ENCODE peak calls at places on chromosomes 11 and 22, in five cellular contexts. V, W, R, S and M are unnamed samples.

GRCh38 chr11:9850224-9850895 is 186.5 kb downstream of the SWAP70 start:
- DNase-seq in V (no peak), W (no peak), R (peak), S (no peak), M (no peak)

GRCh38 chr22:25546751-25547150 is 17.7 kb upstream of the GRK3 start:
- DNase-seq in V (no peak), W (no peak), R (no peak), S (no peak), M (no peak)

GRCh38 chr11:106986261-106986660 is 32.0 kb downstream of the GUCY1A2 start:
- DNase-seq in V (no peak), W (no peak), R (no peak), S (no peak), M (no peak)

GRCh38 chr11:69892986-69893555 is 73.9 kb upstream of the FGF3 start:
- DNase-seq in V (no peak), W (no peak), R (no peak), S (no peak), M (no peak)

GRCh38 chr11:116415095-116415494 is 357.7 kb downstream of the BUD13 start:
- DNase-seq in V (no peak), W (peak), R (no peak), S (no peak), M (no peak)

GRCh38 chr11:44923080-44923479 is 27.6 kb downstream of the TP53I11 start:
- DNase-seq in V (no peak), W (no peak), R (no peak), S (no peak), M (no peak)

GRCh38 chr11:127042445-127042844 is 41.9 kb upstream of the KIRREL3 start:
- DNase-seq in V (no peak), W (no peak), R (no peak), S (no peak), M (no peak)

GRCh38 chr11:66123902-66124301 is 53.8 kb downstream of the PACS1 start:
- DNase-seq in V (no peak), W (no peak), R (no peak), S (no peak), M (no peak)

GRCh38 chr22:19598054-19598855 is 74.0 kb upstream of the CLDN5 start:
- DNase-seq in V (no peak), W (no peak), R (no peak), S (no peak), M (no peak)

GRCh38 chr11:114846040-114846791 is 167.9 kb downstream of the NXPE2 start:
- DNase-seq in V (no peak), W (peak), R (no peak), S (no peak), M (no peak)